ENCODE peak calls at places on chromosome 18, in six cellular contexts. One of them, this sample, is unnamed.

GRCh38 chr18:10872297-10872696 is 277.1 kb downstream of the PIEZO2 start:
- DNase-seq in GM06990: no peak
- DNase-seq in body of pancreas: peak; percentile 76
- DNase-seq in GM20000: no peak
- DNase-seq in neural progenitor cell: no peak
- DNase-seq in AG04449: no peak
- DNase-seq in this sample: no peak

GRCh38 chr18:33014060-33014796 is 241.4 kb upstream of the KLHL14 start:
- DNase-seq in body of pancreas: no peak
- DNase-seq in GM06990: no peak
- DNase-seq in AG04449: no peak
- DNase-seq in neural progenitor cell: no peak
- DNase-seq in GM20000: no peak
- DNase-seq in this sample: no peak

GRCh38 chr18:55031164-55031563 is 71.9 kb upstream of the CCDC68 start:
- DNase-seq in GM06990: no peak
- DNase-seq in GM20000: no peak
- DNase-seq in body of pancreas: no peak
- DNase-seq in AG04449: no peak
- DNase-seq in neural progenitor cell: no peak
- DNase-seq in this sample: no peak

GRCh38 chr18:63074987-63075404 is 244.6 kb downstream of the BCL2 start:
- DNase-seq in neural progenitor cell: peak; percentile 86
- DNase-seq in body of pancreas: peak; percentile 57
- DNase-seq in GM06990: peak; percentile 68
- DNase-seq in AG04449: no peak
- DNase-seq in GM20000: peak; percentile 68
- DNase-seq in this sample: peak; percentile 49

GRCh38 chr18:3688682-3689081 is 238.7 kb downstream of the TGIF1 start:
- DNase-seq in AG04449: peak; percentile 97
- DNase-seq in GM20000: no peak
- DNase-seq in neural progenitor cell: peak; percentile 39
- DNase-seq in GM06990: no peak
- DNase-seq in body of pancreas: no peak
- DNase-seq in this sample: no peak

GRCh38 chr18:31426021-31426420 is 21.5 kb upstream of the DSG3 start:
- DNase-seq in GM20000: no peak
- DNase-seq in body of pancreas: no peak
- DNase-seq in neural progenitor cell: no peak
- DNase-seq in AG04449: no peak
- DNase-seq in GM06990: no peak
- DNase-seq in this sample: no peak

GRCh38 chr18:80022613-80023012 is 11.6 kb upstream of the RBFA start:
- DNase-seq in GM20000: no peak
- DNase-seq in GM06990: no peak
- DNase-seq in AG04449: no peak
- DNase-seq in neural progenitor cell: peak; percentile 34
- DNase-seq in body of pancreas: no peak
- DNase-seq in this sample: no peak

GRCh38 chr18:47168913-47169312 is 7.3 kb downstream of the IER3IP1 start:
- DNase-seq in GM06990: no peak
- DNase-seq in GM20000: no peak
- DNase-seq in body of pancreas: no peak
- DNase-seq in AG04449: no peak
- DNase-seq in neural progenitor cell: no peak
- DNase-seq in this sample: no peak

GRCh38 chr18:73893879-73894278 is 253.8 kb downstream of the FBXO15 start:
- DNase-seq in GM20000: no peak
- DNase-seq in neural progenitor cell: no peak
- DNase-seq in AG04449: no peak
- DNase-seq in body of pancreas: no peak
- DNase-seq in GM06990: no peak
- DNase-seq in this sample: no peak

GRCh38 chr18:6333981-6334380 is 80.7 kb downstream of the L3MBTL4 start:
- DNase-seq in AG04449: no peak
- DNase-seq in GM06990: no peak
- DNase-seq in body of pancreas: no peak
- DNase-seq in GM20000: no peak
- DNase-seq in neural progenitor cell: no peak
- DNase-seq in this sample: no peak

GRCh38 chr18:75112486-75113096 is 96.3 kb downstream of the PTGR3 start:
- DNase-seq in body of pancreas: no peak
- DNase-seq in GM06990: no peak
- DNase-seq in GM20000: no peak
- DNase-seq in AG04449: no peak
- DNase-seq in neural progenitor cell: no peak
- DNase-seq in this sample: no peak

GRCh38 chr18:8299054-8299708 is 310.1 kb upstream of the RAB12 start:
- DNase-seq in GM06990: no peak
- DNase-seq in body of pancreas: no peak
- DNase-seq in AG04449: no peak
- DNase-seq in neural progenitor cell: no peak
- DNase-seq in GM20000: no peak
- DNase-seq in this sample: no peak

GRCh38 chr18:47035156-47035671 is at the start of gene ELOA2:
- DNase-seq in AG04449: no peak
- DNase-seq in neural progenitor cell: peak; percentile 6
- DNase-seq in GM20000: no peak
- DNase-seq in GM06990: no peak
- DNase-seq in body of pancreas: no peak
- DNase-seq in this sample: no peak

GRCh38 chr18:58496937-58497336 is 132.0 kb downstream of the ALPK2 start:
- DNase-seq in neural progenitor cell: peak; percentile 60
- DNase-seq in body of pancreas: no peak
- DNase-seq in AG04449: no peak
- DNase-seq in GM20000: no peak
- DNase-seq in GM06990: no peak
- DNase-seq in this sample: no peak

DNA sequence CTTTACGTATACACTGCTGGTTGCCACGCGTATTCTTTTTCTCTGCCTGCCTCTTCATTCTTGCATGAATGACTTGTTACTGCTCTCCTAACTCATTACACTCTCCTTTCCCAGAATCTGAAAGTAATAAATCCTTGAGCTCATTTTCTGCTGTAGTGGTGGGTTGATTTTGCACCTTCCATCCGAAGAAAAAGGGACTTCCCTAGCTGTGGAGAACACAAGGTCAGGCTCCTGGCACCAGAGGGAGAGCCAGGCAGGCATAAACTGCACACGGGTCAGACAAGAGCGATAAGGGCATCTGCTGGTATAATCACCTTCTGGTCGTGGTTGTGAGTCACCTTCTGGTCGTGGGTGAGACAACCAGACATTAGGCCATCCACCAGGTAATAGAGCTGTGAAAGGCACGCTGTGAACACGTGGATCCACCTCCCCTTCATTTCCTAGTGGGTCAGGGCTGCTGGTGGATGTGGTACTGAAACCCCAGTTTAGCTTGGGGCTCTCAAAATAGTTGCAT is 950.3 kb downstream of the SOCS6 start:
- DNase-seq in GM06990: no peak
- DNase-seq in body of pancreas: no peak
- DNase-seq in neural progenitor cell: no peak
- DNase-seq in AG04449: no peak
- DNase-seq in GM20000: no peak
- DNase-seq in this sample: no peak
- TF ChIP-seq CTCF in GM06990: no peak
- TF ChIP-seq CTCF in body of pancreas: no peak
- TF ChIP-seq CTCF in neural progenitor cell: no peak
- TF ChIP-seq CTCF in AG04449: no peak
- TF ChIP-seq CTCF in GM20000: no peak
- TF ChIP-seq CTCF in this sample: no peak

DNA sequence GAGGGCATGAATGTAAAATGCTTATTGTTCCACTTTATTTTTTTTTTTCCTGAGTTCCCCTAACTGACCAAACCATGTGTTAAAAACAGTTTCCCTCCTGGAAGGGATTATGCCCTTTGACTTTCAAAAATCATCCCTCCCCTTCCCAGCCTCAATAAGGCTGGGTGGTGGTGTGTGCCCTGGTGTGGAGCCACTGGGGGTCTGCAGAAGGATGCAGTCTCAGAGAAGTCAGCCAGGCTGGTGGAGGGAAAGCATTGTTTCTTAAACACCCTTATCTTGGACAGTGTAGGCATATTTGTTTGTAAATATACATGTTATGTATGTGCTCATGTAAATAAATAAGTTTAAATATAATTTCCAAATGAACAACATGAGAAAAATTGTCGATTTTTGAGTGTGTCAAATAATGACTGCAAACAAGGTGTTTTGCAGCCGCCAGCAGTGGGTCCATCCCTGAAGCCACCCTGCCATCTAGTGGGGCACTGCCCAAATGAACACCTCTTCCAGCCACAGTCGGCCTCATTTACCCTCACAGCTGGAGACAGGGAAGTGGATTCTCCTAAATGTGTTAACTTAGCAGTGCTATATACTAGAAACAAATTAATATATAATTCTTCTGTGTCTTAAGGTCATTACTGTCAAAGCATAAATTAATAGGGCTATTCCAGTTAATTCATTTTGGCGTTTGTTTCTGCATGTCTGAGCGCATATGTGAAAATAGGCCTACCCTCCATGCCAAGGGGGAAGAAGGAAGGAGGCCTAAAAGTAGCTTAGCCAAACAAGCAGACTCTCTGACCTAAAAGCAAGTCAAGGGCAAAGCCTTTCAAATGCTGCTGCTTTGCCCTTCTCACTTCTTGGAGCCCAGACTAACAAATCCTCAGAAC is 209.6 kb upstream of the PIK3C3 start:
- DNase-seq in neural progenitor cell: peak; percentile 83
- DNase-seq in GM20000: peak; percentile 34
- DNase-seq in GM06990: no peak
- DNase-seq in AG04449: no peak
- DNase-seq in body of pancreas: peak; percentile 32
- DNase-seq in this sample: peak; percentile 28
- TF ChIP-seq CTCF in neural progenitor cell: peak; percentile 89
- TF ChIP-seq CTCF in GM20000: peak; percentile 11
- TF ChIP-seq CTCF in GM06990: peak; percentile 65
- TF ChIP-seq CTCF in AG04449: peak; percentile 71
- TF ChIP-seq CTCF in body of pancreas: peak; percentile 43
- TF ChIP-seq CTCF in this sample: peak; percentile 55

GRCh38 chr18:23643815-23644214 is 18.9 kb downstream of the ANKRD29 start:
- DNase-seq in neural progenitor cell: no peak
- DNase-seq in GM20000: no peak
- DNase-seq in AG04449: no peak
- DNase-seq in body of pancreas: no peak
- DNase-seq in GM06990: no peak
- DNase-seq in this sample: no peak

GRCh38 chr18:23636041-23636399 is 26.7 kb downstream of the ANKRD29 start:
- DNase-seq in AG04449: no peak
- DNase-seq in body of pancreas: no peak
- DNase-seq in GM06990: no peak
- DNase-seq in GM20000: no peak
- DNase-seq in neural progenitor cell: no peak
- DNase-seq in this sample: no peak

GRCh38 chr18:23641143-23641720 is 21.5 kb downstream of the ANKRD29 start:
- DNase-seq in body of pancreas: no peak
- DNase-seq in GM06990: no peak
- DNase-seq in GM20000: no peak
- DNase-seq in AG04449: no peak
- DNase-seq in neural progenitor cell: no peak
- DNase-seq in this sample: no peak

GRCh38 chr18:23641937-23642666 is 20.6 kb downstream of the ANKRD29 start:
- DNase-seq in GM06990: no peak
- DNase-seq in AG04449: no peak
- DNase-seq in neural progenitor cell: no peak
- DNase-seq in body of pancreas: no peak
- DNase-seq in GM20000: no peak
- DNase-seq in this sample: no peak

DNA sequence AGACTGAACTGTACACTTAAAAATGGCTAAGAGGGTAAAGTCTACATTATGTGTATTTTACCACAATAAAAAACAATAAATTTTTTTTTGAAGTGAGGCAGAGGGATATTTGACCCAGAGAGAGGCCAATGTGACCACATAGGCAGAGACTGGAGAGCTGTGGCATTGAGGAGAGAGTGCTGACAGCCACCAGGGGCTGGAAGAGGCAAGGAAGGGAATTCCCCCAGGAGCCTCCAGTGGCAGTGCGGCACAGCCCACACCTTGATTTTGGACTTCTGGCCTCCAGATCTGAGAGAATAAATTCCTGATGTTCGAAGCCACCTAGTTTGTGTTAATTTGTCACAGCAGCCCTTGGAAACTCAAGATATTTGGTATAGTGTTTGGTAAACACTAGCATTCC is 22.7 kb downstream of the ANKRD29 start:
- DNase-seq in body of pancreas: no peak
- DNase-seq in neural progenitor cell: no peak
- DNase-seq in AG04449: no peak
- DNase-seq in GM06990: no peak
- DNase-seq in GM20000: no peak
- DNase-seq in this sample: no peak
- TF ChIP-seq CTCF in body of pancreas: no peak
- TF ChIP-seq CTCF in neural progenitor cell: no peak
- TF ChIP-seq CTCF in AG04449: no peak
- TF ChIP-seq CTCF in GM06990: no peak
- TF ChIP-seq CTCF in GM20000: no peak
- TF ChIP-seq CTCF in this sample: no peak

GRCh38 chr18:48540329-48541025 is 1.6 kb downstream of the CTIF start:
- DNase-seq in body of pancreas: peak; percentile 59
- DNase-seq in AG04449: no peak
- DNase-seq in GM06990: peak; percentile 44
- DNase-seq in GM20000: peak; percentile 82
- DNase-seq in neural progenitor cell: peak; percentile 84
- DNase-seq in this sample: peak; percentile 68
- TF ChIP-seq CTCF in body of pancreas: no peak
- TF ChIP-seq CTCF in AG04449: peak; percentile 42
- TF ChIP-seq CTCF in GM06990: peak; percentile 13
- TF ChIP-seq CTCF in GM20000: no peak
- TF ChIP-seq CTCF in neural progenitor cell: peak; percentile 49
- TF ChIP-seq CTCF in this sample: peak; percentile 26